ENCODE peak calls at places on chromosomes 12 and 14, in eight cellular contexts. Z is AG04450, J is mammary epithelial cell, F is progenitor cell of endocrine pancreas, V is SK-N-SH, S is pancreas, A is HCT116, X is vagina. T is an unnamed sample.

GRCh38 chr12:26196424-26196722 is 1.0 kb downstream of the SSPN start:
- DNase-seq in Z (no peak), J (peak; percentile 6), F (no peak), V (peak; percentile 16), S (no peak), A (no peak), X (no peak), T (no peak)

GRCh38 chr14:24388474-24389179 is 10.2 kb upstream of the NYNRIN start:
- DNase-seq in Z (no peak), J (no peak), F (no peak), V (no peak), S (no peak), A (no peak), X (no peak), T (no peak)

GRCh38 chr12:122238861-122239260 is 13.0 kb upstream of the DIABLO start:
- DNase-seq in Z (no peak), J (peak; percentile 75), F (no peak), V (no peak), S (no peak), A (no peak), X (no peak), T (no peak)

GRCh38 chr14:29798078-29798477 is 129.6 kb downstream of the PRKD1 start:
- DNase-seq in Z (no peak), J (no peak), F (no peak), V (no peak), S (no peak), A (no peak), X (no peak), T (no peak)

GRCh38 chr12:5220835-5221234 is 177.2 kb downstream of the KCNA5 start:
- DNase-seq in Z (no peak), J (peak; percentile 55), F (no peak), V (no peak), S (no peak), A (no peak), X (no peak), T (no peak)

GRCh38 chr12:113259499-113259953 is 38.3 kb downstream of the TPCN1 start:
- DNase-seq in Z (no peak), J (no peak), F (no peak), V (peak; percentile 87), S (peak; percentile 76), A (no peak), X (no peak), T (no peak)

GRCh38 chr12:7023096-7023495 is 4.8 kb upstream of the LPCAT3 start:
- DNase-seq in Z (no peak), J (no peak), F (no peak), V (no peak), S (no peak), A (no peak), X (no peak), T (no peak)

GRCh38 chr14:35045798-35046047 is 349 bp upstream of the FAM177A1 start:
- DNase-seq in Z (no peak), J (no peak), F (no peak), V (no peak), S (no peak), A (no peak), X (no peak), T (no peak)

GRCh38 chr14:33794791-33795300 is 156.0 kb downstream of the EGLN3 start:
- DNase-seq in Z (no peak), J (peak; percentile 67), F (no peak), V (no peak), S (no peak), A (no peak), X (no peak), T (no peak)

GRCh38 chr14:20799955-20800544 is 2.6 kb downstream of the RNASE1 start:
- DNase-seq in Z (no peak), J (no peak), F (no peak), V (no peak), S (peak; percentile 41), A (no peak), X (no peak), T (no peak)

GRCh38 chr12:24111591-24111990 is 162.1 kb upstream of the SOX5 start:
- DNase-seq in Z (no peak), J (no peak), F (no peak), V (no peak), S (no peak), A (no peak), X (no peak), T (no peak)

GRCh38 chr12:57756406-57757341 is 1.8 kb downstream of the MARCHF9 start:
- DNase-seq in Z (no peak), J (no peak), F (no peak), V (peak; percentile 82), S (no peak), A (no peak), X (no peak), T (peak; percentile 73)

GRCh38 chr14:37406095-37406494 is 189.0 kb downstream of the FOXA1 start:
- DNase-seq in Z (no peak), J (peak; percentile 2), F (no peak), V (no peak), S (no peak), A (no peak), X (no peak), T (no peak)

GRCh38 chr14:84785997-84786396 is 743.9 kb upstream of the FLRT2 start:
- DNase-seq in Z (no peak), J (no peak), F (no peak), V (no peak), S (no peak), A (no peak), X (no peak), T (no peak)

GRCh38 chr12:96247567-96247962 is 53.4 kb downstream of the ELK3 start:
- DNase-seq in Z (no peak), J (peak; percentile 47), F (no peak), V (no peak), S (no peak), A (no peak), X (peak; percentile 85), T (no peak)

GRCh38 chr12:128920468-128920867 is 67.2 kb downstream of the GLT1D1 start:
- DNase-seq in Z (no peak), J (peak; percentile 3), F (no peak), V (no peak), S (no peak), A (no peak), X (no peak), T (no peak)

GRCh38 chr14:90396342-90397339 is at the start of gene CALM1:
- DNase-seq in Z (peak; percentile 91), J (peak; percentile 93), F (peak; percentile 95), V (peak; percentile 97), S (peak; percentile 93), A (peak; percentile 89), X (no peak), T (peak; percentile 84)
- TF ChIP-seq CTCF in Z (no peak), J (no peak), F (peak; percentile 12), V (no peak), S (no peak), A (no peak), X (no peak), T (no peak)

DNA sequence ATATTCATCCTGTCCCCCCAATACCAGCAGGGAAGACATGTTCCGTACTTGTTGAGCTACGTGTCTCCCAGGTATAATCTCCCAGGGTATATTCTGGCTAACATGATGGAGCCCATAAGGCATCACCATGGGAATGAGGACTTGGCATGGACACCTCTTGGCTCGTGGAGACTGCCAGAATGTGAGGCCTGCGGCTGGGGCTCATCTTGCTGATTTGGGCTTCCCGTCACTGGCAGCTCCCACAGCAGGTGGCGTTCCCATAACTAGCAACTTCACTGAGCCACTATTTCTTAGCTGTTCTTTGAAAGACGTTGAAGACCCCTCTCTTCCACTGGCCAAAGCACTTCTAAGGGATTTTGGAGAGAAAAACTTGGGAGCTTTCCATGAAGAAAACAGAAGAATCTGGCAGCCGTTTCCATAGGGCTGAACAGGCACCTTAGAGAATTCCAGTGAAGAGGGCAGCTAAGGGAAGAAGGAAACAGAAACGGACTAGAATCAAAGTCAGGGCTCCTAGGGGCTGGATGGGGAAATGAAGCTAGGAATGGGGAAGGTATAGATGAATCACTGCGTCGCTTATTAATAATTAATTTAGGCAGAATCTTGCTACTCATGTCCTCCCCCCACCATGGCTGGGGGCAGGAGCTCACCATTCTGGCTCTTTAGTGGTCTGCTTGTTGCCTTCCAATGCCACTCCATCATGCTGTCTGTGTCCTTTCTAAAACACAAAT is 39.7 kb upstream of the FOS start:
- DNase-seq in Z (no peak), J (no peak), F (no peak), V (no peak), S (no peak), A (no peak), X (no peak), T (no peak)
- TF ChIP-seq CTCF in Z (no peak), J (no peak), F (no peak), V (no peak), S (no peak), A (no peak), X (no peak), T (no peak)

GRCh38 chr14:22387776-22388241 is 201.2 kb downstream of the DAD1 start:
- DNase-seq in Z (no peak), J (no peak), F (no peak), V (peak; percentile 7), S (no peak), A (no peak), X (no peak), T (no peak)
- TF ChIP-seq CTCF in Z (no peak), J (no peak), F (no peak), V (no peak), S (no peak), A (no peak), X (no peak), T (no peak)

GRCh38 chr12:27221625-27222387 is 22.3 kb upstream of the STK38L start:
- DNase-seq in Z (no peak), J (no peak), F (no peak), V (no peak), S (no peak), A (no peak), X (no peak), T (no peak)
- TF ChIP-seq CTCF in Z (no peak), J (no peak), F (no peak), V (no peak), S (no peak), A (no peak), X (no peak), T (no peak)

GRCh38 chr12:68235576-68235975 is 10.0 kb upstream of the IL26 start:
- DNase-seq in Z (no peak), J (no peak), F (no peak), V (no peak), S (no peak), A (no peak), X (no peak), T (no peak)

GRCh38 chr12:68234140-68234539 is 8.5 kb upstream of the IL26 start:
- DNase-seq in Z (no peak), J (no peak), F (no peak), V (no peak), S (no peak), A (no peak), X (no peak), T (no peak)

GRCh38 chr12:68237068-68237467 is 11.5 kb upstream of the IL26 start:
- DNase-seq in Z (no peak), J (no peak), F (no peak), V (no peak), S (no peak), A (no peak), X (no peak), T (no peak)

GRCh38 chr12:68237523-68238070 is 12.0 kb upstream of the IL26 start:
- DNase-seq in Z (no peak), J (no peak), F (no peak), V (no peak), S (no peak), A (no peak), X (no peak), T (no peak)

GRCh38 chr12:68236421-68237059 is 10.9 kb upstream of the IL26 start:
- DNase-seq in Z (no peak), J (peak; percentile 40), F (no peak), V (no peak), S (peak; percentile 38), A (no peak), X (no peak), T (no peak)
- TF ChIP-seq CTCF in Z (no peak), J (no peak), F (no peak), V (no peak), S (peak; percentile 17), A (no peak), X (no peak), T (no peak)

GRCh38 chr12:98698603-98699463 is 53.7 kb downstream of the APAF1 start:
- DNase-seq in Z (peak; percentile 11), J (peak; percentile 44), F (no peak), V (peak; percentile 65), S (peak; percentile 54), A (peak; percentile 31), X (no peak), T (no peak)
- TF ChIP-seq CTCF in Z (peak; percentile 76), J (peak; percentile 67), F (no peak), V (peak; percentile 74), S (peak; percentile 55), A (peak; percentile 50), X (no peak), T (peak; percentile 47)